ENCODE peak calls at places on chromosomes 4 and X, in four cellular contexts. Z, S, T and R are unnamed samples.

GRCh38 chr4:75705198-75705712 is 19.1 kb upstream of the USO1 start:
- DNase-seq in Z (no peak), S (no peak), T (no peak), R (no peak)

GRCh38 chr4:88005086-88005485 is 2.3 kb upstream of the PKD2 start:
- DNase-seq in Z (no peak), S (peak; percentile 96), T (no peak), R (no peak)

GRCh38 chrX:107272431-107272921 is 66.1 kb downstream of the DNAAF6 start:
- DNase-seq in Z (peak; percentile 9), S (no peak), T (no peak), R (no peak)

GRCh38 chr4:13615162-13615561 is 12.4 kb downstream of the BOD1L1 start:
- DNase-seq in Z (no peak), S (no peak), T (no peak), R (no peak)

GRCh38 chr4:95048296-95048695 is 290.5 kb downstream of the BMPR1B start:
- DNase-seq in Z (no peak), S (no peak), T (no peak), R (no peak)

GRCh38 chr4:21469438-21470032 is 479.0 kb downstream of the KCNIP4 start:
- DNase-seq in Z (peak; percentile 53), S (no peak), T (no peak), R (no peak)

GRCh38 chr4:186485621-186486062 is 69.7 kb downstream of the MTNR1A start:
- DNase-seq in Z (peak; percentile 50), S (no peak), T (peak; percentile 27), R (peak; percentile 26)

GRCh38 chrX:40300286-40300890 is 202.6 kb upstream of the BCOR start:
- DNase-seq in Z (no peak), S (no peak), T (no peak), R (no peak)

GRCh38 chrX:17537652-17538301 is 162.8 kb downstream of the NHS start:
- DNase-seq in Z (no peak), S (no peak), T (no peak), R (no peak)

GRCh38 chrX:21870494-21870893 is 14.7 kb downstream of the YY2 start:
- DNase-seq in Z (no peak), S (no peak), T (no peak), R (no peak)

GRCh38 chr4:8696369-8697127 is 104.0 kb downstream of the CPZ start:
- DNase-seq in Z (no peak), S (no peak), T (no peak), R (no peak)

GRCh38 chrX:149540133-149540620 is 635 bp upstream of the EOLA1 start:
- DNase-seq in Z (peak; percentile 79), S (peak; percentile 44), T (peak; percentile 95), R (peak; percentile 91)

GRCh38 chr4:55312491-55313101 is 33.4 kb upstream of the SRD5A3 start:
- DNase-seq in Z (peak; percentile 48), S (peak; percentile 20), T (peak; percentile 32), R (no peak)

GRCh38 chrX:37423864-37424569 is 74.9 kb downstream of the PRRG1 start:
- DNase-seq in Z (peak; percentile 25), S (no peak), T (no peak), R (no peak)

GRCh38 chrX:39953879-39954278 is 143.9 kb downstream of the BCOR start:
- DNase-seq in Z (peak; percentile 86), S (no peak), T (peak; percentile 69), R (no peak)

GRCh38 chrX:138191998-138192397 is 519.5 kb downstream of the FGF13 start:
- DNase-seq in Z (peak; percentile 41), S (no peak), T (no peak), R (peak; percentile 0)